ENCODE peak calls at places on chromosomes 1 and 21, in six cellular contexts. One of them, this sample, is unnamed.

GRCh38 chr1:12339861-12340557 is 110.2 kb downstream of the VPS13D start:
- DNase-seq in MCF 10A: no peak
- DNase-seq in endothelial cell: no peak
- DNase-seq in AG09309: no peak
- DNase-seq in neural progenitor cell: no peak
- DNase-seq in glutamatergic neuron: no peak
- DNase-seq in this sample: no peak

GRCh38 chr1:111656093-111657017 is 36.8 kb downstream of the RAP1A start:
- DNase-seq in MCF 10A: peak
- DNase-seq in endothelial cell: peak
- DNase-seq in AG09309: peak
- DNase-seq in neural progenitor cell: peak
- DNase-seq in glutamatergic neuron: no peak
- DNase-seq in this sample: peak

GRCh38 chr1:217244946-217245345 is 385.9 kb downstream of the GPATCH2 start:
- DNase-seq in MCF 10A: no peak
- DNase-seq in endothelial cell: no peak
- DNase-seq in AG09309: no peak
- DNase-seq in neural progenitor cell: no peak
- DNase-seq in glutamatergic neuron: no peak
- DNase-seq in this sample: no peak

GRCh38 chr1:86708923-86709322 is 4.5 kb downstream of the SH3GLB1 start:
- DNase-seq in MCF 10A: no peak
- DNase-seq in endothelial cell: no peak
- DNase-seq in AG09309: no peak
- DNase-seq in neural progenitor cell: no peak
- DNase-seq in glutamatergic neuron: no peak
- DNase-seq in this sample: no peak

GRCh38 chr1:41281367-41281766 is 39.3 kb upstream of the SCMH1 start:
- DNase-seq in MCF 10A: no peak
- DNase-seq in endothelial cell: no peak
- DNase-seq in AG09309: no peak
- DNase-seq in neural progenitor cell: no peak
- DNase-seq in glutamatergic neuron: no peak
- DNase-seq in this sample: no peak

GRCh38 chr21:38645282-38645681 is 147.0 kb upstream of the ERG start:
- DNase-seq in MCF 10A: peak
- DNase-seq in endothelial cell: no peak
- DNase-seq in AG09309: peak
- DNase-seq in neural progenitor cell: no peak
- DNase-seq in glutamatergic neuron: no peak
- DNase-seq in this sample: no peak

GRCh38 chr1:110687244-110687643 is 12.5 kb upstream of the KCNA3 start:
- DNase-seq in MCF 10A: no peak
- DNase-seq in endothelial cell: no peak
- DNase-seq in AG09309: peak
- DNase-seq in neural progenitor cell: no peak
- DNase-seq in glutamatergic neuron: no peak
- DNase-seq in this sample: no peak

GRCh38 chr1:5978452-5978851 is 13.8 kb downstream of the NPHP4 start:
- DNase-seq in MCF 10A: no peak
- DNase-seq in endothelial cell: no peak
- DNase-seq in AG09309: no peak
- DNase-seq in neural progenitor cell: no peak
- DNase-seq in glutamatergic neuron: no peak
- DNase-seq in this sample: no peak

GRCh38 chr1:234288946-234289345 is 84.3 kb upstream of the COA6 start:
- DNase-seq in MCF 10A: no peak
- DNase-seq in endothelial cell: no peak
- DNase-seq in AG09309: no peak
- DNase-seq in neural progenitor cell: peak
- DNase-seq in glutamatergic neuron: no peak
- DNase-seq in this sample: no peak

GRCh38 chr1:150562384-150563339 is 13.5 kb downstream of the ADAMTSL4 start:
- DNase-seq in MCF 10A: peak
- DNase-seq in endothelial cell: no peak
- DNase-seq in AG09309: no peak
- DNase-seq in neural progenitor cell: peak
- DNase-seq in glutamatergic neuron: peak
- DNase-seq in this sample: no peak

GRCh38 chr21:45523411-45524101 is 18.7 kb downstream of the SLC19A1 start:
- DNase-seq in MCF 10A: no peak
- DNase-seq in endothelial cell: no peak
- DNase-seq in AG09309: no peak
- DNase-seq in neural progenitor cell: no peak
- DNase-seq in glutamatergic neuron: peak
- DNase-seq in this sample: no peak

GRCh38 chr1:228471762-228472398 is 15.3 kb upstream of the RNF187 start:
- DNase-seq in MCF 10A: peak
- DNase-seq in endothelial cell: no peak
- DNase-seq in AG09309: no peak
- DNase-seq in neural progenitor cell: peak
- DNase-seq in glutamatergic neuron: no peak
- DNase-seq in this sample: no peak

GRCh38 chr1:202852163-202852904 is 36.6 kb downstream of the RABIF start:
- DNase-seq in MCF 10A: peak
- DNase-seq in endothelial cell: peak
- DNase-seq in AG09309: peak
- DNase-seq in neural progenitor cell: peak
- DNase-seq in glutamatergic neuron: peak
- DNase-seq in this sample: peak

GRCh38 chr1:16116625-16117024 is 39.2 kb downstream of the EPHA2 start:
- DNase-seq in MCF 10A: no peak
- DNase-seq in endothelial cell: no peak
- DNase-seq in AG09309: no peak
- DNase-seq in neural progenitor cell: peak
- DNase-seq in glutamatergic neuron: no peak
- DNase-seq in this sample: no peak

GRCh38 chr1:219771039-219771438 is 157.3 kb downstream of the SLC30A10 start:
- DNase-seq in MCF 10A: peak
- DNase-seq in endothelial cell: no peak
- DNase-seq in AG09309: peak
- DNase-seq in neural progenitor cell: peak
- DNase-seq in glutamatergic neuron: no peak
- DNase-seq in this sample: no peak

GRCh38 chr1:100631015-100631521 is 88.5 kb upstream of the VCAM1 start:
- DNase-seq in MCF 10A: peak
- DNase-seq in endothelial cell: no peak
- DNase-seq in AG09309: peak
- DNase-seq in neural progenitor cell: no peak
- DNase-seq in glutamatergic neuron: no peak
- DNase-seq in this sample: no peak

GRCh38 chr1:161958425-161958824 is 65.2 kb downstream of the OLFML2B start:
- DNase-seq in MCF 10A: peak
- DNase-seq in endothelial cell: no peak
- DNase-seq in AG09309: no peak
- DNase-seq in neural progenitor cell: no peak
- DNase-seq in glutamatergic neuron: no peak
- DNase-seq in this sample: no peak

GRCh38 chr21:33360281-33360680 is 35.5 kb downstream of the IFNAR1 start:
- DNase-seq in MCF 10A: no peak
- DNase-seq in endothelial cell: no peak
- DNase-seq in AG09309: no peak
- DNase-seq in neural progenitor cell: no peak
- DNase-seq in glutamatergic neuron: no peak
- DNase-seq in this sample: no peak

GRCh38 chr1:184116287-184116686 is 64.8 kb downstream of the TSEN15 start:
- DNase-seq in MCF 10A: no peak
- DNase-seq in endothelial cell: peak
- DNase-seq in AG09309: no peak
- DNase-seq in neural progenitor cell: peak
- DNase-seq in glutamatergic neuron: no peak
- DNase-seq in this sample: no peak

GRCh38 chr1:93666613-93667384 is 14.8 kb downstream of the BCAR3 start:
- DNase-seq in MCF 10A: peak
- DNase-seq in endothelial cell: no peak
- DNase-seq in AG09309: no peak
- DNase-seq in neural progenitor cell: no peak
- DNase-seq in glutamatergic neuron: no peak
- DNase-seq in this sample: no peak

GRCh38 chr1:193417945-193418744 is 231.7 kb upstream of the B3GALT2 start:
- DNase-seq in MCF 10A: peak
- DNase-seq in endothelial cell: no peak
- DNase-seq in AG09309: no peak
- DNase-seq in neural progenitor cell: no peak
- DNase-seq in glutamatergic neuron: no peak
- DNase-seq in this sample: no peak

GRCh38 chr1:229258851-229259110 is 12.1 kb upstream of the RAB4A start:
- DNase-seq in MCF 10A: no peak
- DNase-seq in endothelial cell: no peak
- DNase-seq in AG09309: no peak
- DNase-seq in neural progenitor cell: no peak
- DNase-seq in glutamatergic neuron: no peak
- DNase-seq in this sample: no peak

GRCh38 chr1:200042437-200043329 is 15.2 kb downstream of the NR5A2 start:
- DNase-seq in MCF 10A: no peak
- DNase-seq in endothelial cell: peak
- DNase-seq in AG09309: no peak
- DNase-seq in neural progenitor cell: peak
- DNase-seq in glutamatergic neuron: no peak
- DNase-seq in this sample: no peak

GRCh38 chr1:71785470-71785869 is 496.9 kb downstream of the NEGR1 start:
- DNase-seq in MCF 10A: peak
- DNase-seq in endothelial cell: no peak
- DNase-seq in AG09309: no peak
- DNase-seq in neural progenitor cell: no peak
- DNase-seq in glutamatergic neuron: no peak
- DNase-seq in this sample: no peak

GRCh38 chr1:197928849-197929336 is 11.7 kb downstream of the LHX9 start:
- DNase-seq in MCF 10A: no peak
- DNase-seq in endothelial cell: no peak
- DNase-seq in AG09309: no peak
- DNase-seq in neural progenitor cell: peak
- DNase-seq in glutamatergic neuron: no peak
- DNase-seq in this sample: no peak

GRCh38 chr1:41622859-41623732 is 138.6 kb upstream of the EDN2 start:
- DNase-seq in MCF 10A: no peak
- DNase-seq in endothelial cell: no peak
- DNase-seq in AG09309: no peak
- DNase-seq in neural progenitor cell: no peak
- DNase-seq in glutamatergic neuron: no peak
- DNase-seq in this sample: no peak

GRCh38 chr1:218339267-218339831 is 5.8 kb upstream of the TGFB2 start:
- DNase-seq in MCF 10A: peak
- DNase-seq in endothelial cell: no peak
- DNase-seq in AG09309: no peak
- DNase-seq in neural progenitor cell: peak
- DNase-seq in glutamatergic neuron: no peak
- DNase-seq in this sample: no peak

GRCh38 chr1:14598498-14599172 is at the start of gene KAZN:
- DNase-seq in MCF 10A: no peak
- DNase-seq in endothelial cell: peak
- DNase-seq in AG09309: no peak
- DNase-seq in neural progenitor cell: peak
- DNase-seq in glutamatergic neuron: peak
- DNase-seq in this sample: peak

GRCh38 chr1:69648486-69648885 is 80.8 kb downstream of the LRRC7 start:
- DNase-seq in MCF 10A: peak
- DNase-seq in endothelial cell: no peak
- DNase-seq in AG09309: no peak
- DNase-seq in neural progenitor cell: no peak
- DNase-seq in glutamatergic neuron: no peak
- DNase-seq in this sample: no peak

GRCh38 chr1:204354579-204354978 is 5.2 kb downstream of the PLEKHA6 start:
- DNase-seq in MCF 10A: no peak
- DNase-seq in endothelial cell: no peak
- DNase-seq in AG09309: no peak
- DNase-seq in neural progenitor cell: no peak
- DNase-seq in glutamatergic neuron: no peak
- DNase-seq in this sample: no peak

GRCh38 chr1:20105856-20106255 is 13.5 kb downstream of the PLA2G2D start:
- DNase-seq in MCF 10A: no peak
- DNase-seq in endothelial cell: no peak
- DNase-seq in AG09309: no peak
- DNase-seq in neural progenitor cell: no peak
- DNase-seq in glutamatergic neuron: no peak
- DNase-seq in this sample: no peak

GRCh38 chr1:13807213-13807612 is 107.2 kb downstream of the PRDM2 start:
- DNase-seq in MCF 10A: peak
- DNase-seq in endothelial cell: peak
- DNase-seq in AG09309: no peak
- DNase-seq in neural progenitor cell: peak
- DNase-seq in glutamatergic neuron: peak
- DNase-seq in this sample: peak

GRCh38 chr1:29465755-29466154 is 229.4 kb downstream of the PTPRU start:
- DNase-seq in MCF 10A: peak
- DNase-seq in endothelial cell: no peak
- DNase-seq in AG09309: no peak
- DNase-seq in neural progenitor cell: peak
- DNase-seq in glutamatergic neuron: no peak
- DNase-seq in this sample: no peak

GRCh38 chr1:68782890-68783289 is 286.0 kb upstream of the DEPDC1 start:
- DNase-seq in MCF 10A: no peak
- DNase-seq in endothelial cell: no peak
- DNase-seq in AG09309: no peak
- DNase-seq in neural progenitor cell: no peak
- DNase-seq in glutamatergic neuron: no peak
- DNase-seq in this sample: no peak

GRCh38 chr1:170284016-170284415 is 138.3 kb downstream of the NTMT2 start:
- DNase-seq in MCF 10A: no peak
- DNase-seq in endothelial cell: no peak
- DNase-seq in AG09309: no peak
- DNase-seq in neural progenitor cell: no peak
- DNase-seq in glutamatergic neuron: no peak
- DNase-seq in this sample: no peak

GRCh38 chr1:62294211-62294610 is 25.0 kb downstream of the KANK4 start:
- DNase-seq in MCF 10A: peak
- DNase-seq in endothelial cell: peak
- DNase-seq in AG09309: no peak
- DNase-seq in neural progenitor cell: peak
- DNase-seq in glutamatergic neuron: no peak
- DNase-seq in this sample: no peak
- TF ChIP-seq CTCF in MCF 10A: peak
- TF ChIP-seq CTCF in endothelial cell: peak
- TF ChIP-seq CTCF in AG09309: peak
- TF ChIP-seq CTCF in neural progenitor cell: peak
- TF ChIP-seq CTCF in glutamatergic neuron: no peak
- TF ChIP-seq CTCF in this sample: peak

GRCh38 chr1:50333595-50333974 is 89.7 kb downstream of the DMRTA2 start:
- DNase-seq in MCF 10A: peak
- DNase-seq in endothelial cell: peak
- DNase-seq in AG09309: no peak
- DNase-seq in neural progenitor cell: peak
- DNase-seq in glutamatergic neuron: peak
- DNase-seq in this sample: peak
- TF ChIP-seq CTCF in MCF 10A: peak
- TF ChIP-seq CTCF in endothelial cell: peak
- TF ChIP-seq CTCF in AG09309: peak
- TF ChIP-seq CTCF in neural progenitor cell: peak
- TF ChIP-seq CTCF in glutamatergic neuron: peak
- TF ChIP-seq CTCF in this sample: peak

GRCh38 chr1:242129103-242129502 is 130.2 kb upstream of the MAP1LC3C start:
- DNase-seq in MCF 10A: peak
- DNase-seq in endothelial cell: no peak
- DNase-seq in AG09309: no peak
- DNase-seq in neural progenitor cell: peak
- DNase-seq in glutamatergic neuron: no peak
- DNase-seq in this sample: no peak
- TF ChIP-seq CTCF in MCF 10A: peak
- TF ChIP-seq CTCF in endothelial cell: no peak
- TF ChIP-seq CTCF in AG09309: no peak
- TF ChIP-seq CTCF in neural progenitor cell: peak
- TF ChIP-seq CTCF in glutamatergic neuron: peak
- TF ChIP-seq CTCF in this sample: peak

GRCh38 chr1:21663251-21663950 is 5.8 kb downstream of the RAP1GAP start:
- DNase-seq in MCF 10A: no peak
- DNase-seq in endothelial cell: no peak
- DNase-seq in AG09309: no peak
- DNase-seq in neural progenitor cell: no peak
- DNase-seq in glutamatergic neuron: no peak
- DNase-seq in this sample: no peak
- TF ChIP-seq CTCF in MCF 10A: no peak
- TF ChIP-seq CTCF in endothelial cell: no peak
- TF ChIP-seq CTCF in AG09309: no peak
- TF ChIP-seq CTCF in neural progenitor cell: no peak
- TF ChIP-seq CTCF in glutamatergic neuron: no peak
- TF ChIP-seq CTCF in this sample: no peak

This sample was measured in neural crest cell.